ENCODE peak calls at places on chromosomes 6 and 20, in five cellular contexts. One of them, this sample, is unnamed. For H3K36me3, the result is how much of the 10 kb centered on the place peaks cover.

GRCh38 chr6:138410048-138410735 is 6.2 kb downstream of the HEBP2 start:
- DNase-seq in PC-3: no peak
- DNase-seq in adrenal gland: peak
- DNase-seq in lower lobe of right lung: peak
- DNase-seq in upper lobe of right lung: no peak
- DNase-seq in this sample: peak

GRCh38 chr20:34771680-34772081 is 53.8 kb downstream of the NCOA6 start:
- DNase-seq in PC-3: no peak
- DNase-seq in lower lobe of right lung: no peak
- DNase-seq in upper lobe of right lung: no peak
- DNase-seq in adrenal gland: no peak
- DNase-seq in this sample: peak

GRCh38 chr20:709864-710761 is 34.5 kb upstream of the SCRT2 start:
- DNase-seq in upper lobe of right lung: peak
- DNase-seq in adrenal gland: no peak
- DNase-seq in lower lobe of right lung: no peak
- DNase-seq in PC-3: no peak
- DNase-seq in this sample: no peak

GRCh38 chr6:157364705-157365104 is 16.3 kb upstream of the ZDHHC14 start:
- DNase-seq in upper lobe of right lung: no peak
- DNase-seq in PC-3: no peak
- DNase-seq in lower lobe of right lung: no peak
- DNase-seq in adrenal gland: no peak
- DNase-seq in this sample: peak

GRCh38 chr20:36491901-36492617 is 49.3 kb upstream of the MYL9 start:
- DNase-seq in adrenal gland: no peak
- DNase-seq in upper lobe of right lung: no peak
- DNase-seq in lower lobe of right lung: peak
- DNase-seq in PC-3: no peak
- DNase-seq in this sample: no peak

GRCh38 chr20:41776450-41776849 is 158.3 kb upstream of the CHD6 start:
- DNase-seq in upper lobe of right lung: no peak
- DNase-seq in lower lobe of right lung: no peak
- DNase-seq in adrenal gland: no peak
- DNase-seq in PC-3: no peak
- DNase-seq in this sample: no peak

GRCh38 chr6:130494745-130495144 is 128.9 kb downstream of the TMEM200A start:
- DNase-seq in PC-3: peak
- DNase-seq in upper lobe of right lung: no peak
- DNase-seq in lower lobe of right lung: no peak
- DNase-seq in adrenal gland: no peak
- DNase-seq in this sample: peak

GRCh38 chr6:4129446-4129845 is 5.9 kb downstream of the ECI2 start:
- DNase-seq in lower lobe of right lung: no peak
- DNase-seq in adrenal gland: no peak
- DNase-seq in upper lobe of right lung: no peak
- DNase-seq in PC-3: peak
- DNase-seq in this sample: no peak

GRCh38 chr6:38171997-38172738 is 352.6 kb downstream of the ZFAND3 start:
- DNase-seq in PC-3: no peak
- DNase-seq in adrenal gland: no peak
- DNase-seq in lower lobe of right lung: peak
- DNase-seq in upper lobe of right lung: no peak
- DNase-seq in this sample: no peak

GRCh38 chr20:32541917-32542615 is 43.1 kb downstream of the NOL4L start:
- DNase-seq in adrenal gland: no peak
- DNase-seq in PC-3: no peak
- DNase-seq in lower lobe of right lung: no peak
- DNase-seq in upper lobe of right lung: no peak
- DNase-seq in this sample: no peak

GRCh38 chr6:121885399-121886152 is 450.1 kb downstream of the GJA1 start:
- DNase-seq in adrenal gland: no peak
- DNase-seq in upper lobe of right lung: no peak
- DNase-seq in lower lobe of right lung: no peak
- DNase-seq in PC-3: no peak
- DNase-seq in this sample: peak

GRCh38 chr6:75656479-75656878 is 54.8 kb downstream of the SENP6 start:
- DNase-seq in PC-3: no peak
- DNase-seq in upper lobe of right lung: no peak
- DNase-seq in lower lobe of right lung: no peak
- DNase-seq in adrenal gland: no peak
- DNase-seq in this sample: peak
- H3K36me3 ChIP-seq in PC-3: under half
- H3K36me3 ChIP-seq in upper lobe of right lung: half or more
- H3K36me3 ChIP-seq in lower lobe of right lung: half or more
- H3K36me3 ChIP-seq in adrenal gland: under half
- H3K36me3 ChIP-seq in this sample: half or more

GRCh38 chr6:160085226-160085625 is 36.4 kb upstream of the SLC22A1 start:
- DNase-seq in upper lobe of right lung: no peak
- DNase-seq in lower lobe of right lung: no peak
- DNase-seq in PC-3: no peak
- DNase-seq in adrenal gland: no peak
- DNase-seq in this sample: no peak

GRCh38 chr6:160088069-160088773 is 33.4 kb upstream of the SLC22A1 start:
- DNase-seq in PC-3: peak
- DNase-seq in upper lobe of right lung: no peak
- DNase-seq in lower lobe of right lung: no peak
- DNase-seq in adrenal gland: peak
- DNase-seq in this sample: peak

GRCh38 chr6:160085713-160086505 is 35.7 kb upstream of the SLC22A1 start:
- DNase-seq in upper lobe of right lung: no peak
- DNase-seq in PC-3: no peak
- DNase-seq in adrenal gland: no peak
- DNase-seq in lower lobe of right lung: no peak
- DNase-seq in this sample: no peak

GRCh38 chr6:160088774-160089533 is 32.7 kb upstream of the SLC22A1 start:
- DNase-seq in lower lobe of right lung: no peak
- DNase-seq in adrenal gland: no peak
- DNase-seq in PC-3: no peak
- DNase-seq in upper lobe of right lung: no peak
- DNase-seq in this sample: no peak

GRCh38 chr6:160086754-160087153 is 34.9 kb upstream of the SLC22A1 start:
- DNase-seq in lower lobe of right lung: no peak
- DNase-seq in PC-3: no peak
- DNase-seq in upper lobe of right lung: no peak
- DNase-seq in adrenal gland: no peak
- DNase-seq in this sample: no peak
- H3K36me3 ChIP-seq in lower lobe of right lung: half or more
- H3K36me3 ChIP-seq in PC-3: under half
- H3K36me3 ChIP-seq in upper lobe of right lung: half or more
- H3K36me3 ChIP-seq in adrenal gland: half or more
- H3K36me3 ChIP-seq in this sample: half or more

DNA sequence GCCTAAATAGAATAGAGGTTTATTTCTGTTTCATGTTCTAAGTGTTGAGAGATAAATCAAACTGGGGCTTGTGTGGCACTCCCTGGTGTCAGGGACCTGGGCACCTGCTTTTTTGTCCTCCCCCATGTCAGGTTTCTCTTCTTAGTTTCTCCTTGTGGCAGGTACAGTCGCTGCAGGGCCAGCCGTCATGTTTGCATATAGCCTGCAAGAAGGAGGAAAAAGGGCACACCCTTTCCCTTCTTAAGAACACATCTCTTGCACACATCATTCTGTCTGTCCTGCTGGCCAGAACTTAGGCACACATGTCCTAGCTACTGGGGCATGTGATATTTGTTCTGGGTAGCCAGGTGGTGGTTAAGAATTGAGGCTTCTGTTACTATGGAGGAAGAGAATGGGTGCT is 27.9 kb downstream of the CDC5L start:
- DNase-seq in upper lobe of right lung: no peak
- DNase-seq in PC-3: peak
- DNase-seq in adrenal gland: no peak
- DNase-seq in lower lobe of right lung: no peak
- DNase-seq in this sample: no peak
- H3K36me3 ChIP-seq in upper lobe of right lung: half or more
- H3K36me3 ChIP-seq in PC-3: under half
- H3K36me3 ChIP-seq in adrenal gland: under half
- H3K36me3 ChIP-seq in lower lobe of right lung: half or more
- H3K36me3 ChIP-seq in this sample: under half

DNA sequence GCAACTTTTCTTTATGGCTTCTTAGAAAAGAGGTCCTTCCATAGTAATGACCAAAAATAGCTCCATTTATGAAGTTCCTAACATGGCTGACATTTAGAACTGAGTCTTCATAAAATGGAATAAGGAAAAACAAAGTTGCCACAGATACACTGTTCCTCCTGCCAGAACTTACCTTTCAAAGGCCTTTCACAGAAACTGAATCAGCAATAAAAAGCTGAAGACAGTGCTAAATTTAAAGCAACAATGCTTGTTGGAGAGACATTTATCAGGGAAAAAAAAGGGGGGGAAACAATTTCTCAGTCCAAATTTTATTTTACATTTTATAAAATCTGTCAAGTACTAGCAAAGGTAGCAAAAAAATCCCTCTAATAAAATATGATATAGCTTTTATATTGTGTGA is 17.3 kb downstream of the DEK start:
- DNase-seq in adrenal gland: no peak
- DNase-seq in upper lobe of right lung: no peak
- DNase-seq in PC-3: no peak
- DNase-seq in lower lobe of right lung: no peak
- DNase-seq in this sample: no peak
- H3K36me3 ChIP-seq in adrenal gland: under half
- H3K36me3 ChIP-seq in upper lobe of right lung: half or more
- H3K36me3 ChIP-seq in PC-3: half or more
- H3K36me3 ChIP-seq in lower lobe of right lung: half or more
- H3K36me3 ChIP-seq in this sample: half or more

DNA sequence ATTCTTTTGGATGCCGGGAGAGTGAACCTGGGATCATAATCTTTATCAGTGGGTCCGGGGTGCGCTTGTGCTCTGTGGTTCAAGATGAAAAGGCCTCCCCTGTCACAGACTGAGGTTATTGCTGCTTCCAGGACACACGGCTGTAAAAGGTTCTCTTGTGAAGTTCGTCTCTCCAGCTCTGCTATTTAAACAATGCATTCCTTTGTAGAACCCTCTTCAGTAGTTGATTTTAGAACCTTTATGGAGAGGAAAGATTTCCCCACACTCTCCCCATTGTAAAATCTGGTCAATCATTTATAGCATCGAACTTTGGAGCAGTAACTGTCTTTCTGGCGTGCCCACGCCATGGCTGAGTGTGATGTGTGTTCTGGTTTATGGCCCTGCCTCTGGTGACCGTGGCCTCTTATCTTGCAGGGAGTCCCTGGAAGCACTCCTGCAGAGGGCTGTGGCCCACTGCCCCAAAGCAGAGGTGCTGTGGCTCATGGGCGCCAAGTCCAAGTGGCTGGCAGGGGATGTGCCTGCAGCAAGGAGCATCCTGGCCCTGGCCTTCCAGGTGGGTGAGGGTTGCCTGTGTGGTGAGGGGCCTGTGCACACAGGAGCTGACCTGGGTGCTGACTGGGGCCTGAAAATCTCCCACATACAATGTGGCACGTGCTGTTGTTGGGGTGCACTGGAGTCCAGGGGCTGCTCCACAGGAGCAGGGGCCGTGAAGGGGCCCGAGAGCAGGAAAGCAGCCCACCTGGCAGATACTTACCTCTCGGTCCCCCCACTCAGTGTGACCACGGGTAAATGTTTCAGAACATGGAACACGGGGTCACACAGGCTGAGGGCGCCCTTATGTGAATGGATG is 11.6 kb upstream of the C20orf204 start:
- DNase-seq in PC-3: no peak
- DNase-seq in adrenal gland: no peak
- DNase-seq in upper lobe of right lung: no peak
- DNase-seq in lower lobe of right lung: no peak
- DNase-seq in this sample: no peak
- H3K36me3 ChIP-seq in PC-3: half or more
- H3K36me3 ChIP-seq in adrenal gland: half or more
- H3K36me3 ChIP-seq in upper lobe of right lung: half or more
- H3K36me3 ChIP-seq in lower lobe of right lung: half or more
- H3K36me3 ChIP-seq in this sample: half or more